ENCODE peak calls at places on chromosomes 2 and 18, in seven cellular contexts. K, D, O, H, L, Q and V are unnamed samples.

GRCh38 chr2:10889741-10890215 is 22.0 kb upstream of the KCNF1 start:
- DNase-seq in K (no peak), D (no peak), O (no peak), H (no peak), L (peak), Q (no peak), V (no peak)

GRCh38 chr2:228083131-228083530 is 98.4 kb downstream of the SPHKAP start:
- DNase-seq in K (no peak), D (no peak), O (no peak), H (no peak), L (no peak), Q (no peak), V (no peak)

GRCh38 chr2:237688081-237688480 is 60.7 kb downstream of the LRRFIP1 start:
- DNase-seq in K (no peak), D (no peak), O (no peak), H (no peak), L (no peak), Q (no peak), V (no peak)

GRCh38 chr2:134583997-134584520 is 134.7 kb downstream of the TMEM163 start:
- DNase-seq in K (no peak), D (no peak), O (no peak), H (no peak), L (peak), Q (no peak), V (peak)

GRCh38 chr2:104408266-104408665 is 445.6 kb upstream of the POU3F3 start:
- DNase-seq in K (no peak), D (no peak), O (no peak), H (no peak), L (no peak), Q (no peak), V (no peak)

GRCh38 chr18:68822926-68823325 is 25.0 kb downstream of the CCDC102B start:
- DNase-seq in K (no peak), D (no peak), O (no peak), H (no peak), L (no peak), Q (no peak), V (peak)

GRCh38 chr2:30232801-30233130 is 1.4 kb downstream of the LBH start:
- DNase-seq in K (no peak), D (peak), O (no peak), H (no peak), L (no peak), Q (no peak), V (no peak)

GRCh38 chr2:235049719-235050118 is 97.9 kb downstream of the SH3BP4 start:
- DNase-seq in K (no peak), D (no peak), O (no peak), H (no peak), L (peak), Q (peak), V (no peak)

GRCh38 chr2:67214585-67215184 is 182.4 kb upstream of the ETAA1 start:
- DNase-seq in K (no peak), D (no peak), O (no peak), H (no peak), L (no peak), Q (no peak), V (no peak)

GRCh38 chr2:60836491-60836890 is 44.9 kb upstream of the REL start:
- DNase-seq in K (no peak), D (no peak), O (no peak), H (no peak), L (no peak), Q (no peak), V (no peak)

GRCh38 chr2:12455626-12456025 is 261.1 kb upstream of the TRIB2 start:
- DNase-seq in K (no peak), D (no peak), O (no peak), H (no peak), L (no peak), Q (no peak), V (no peak)

GRCh38 chr2:28430377-28430765 is 37.7 kb downstream of the FOSL2 start:
- DNase-seq in K (no peak), D (no peak), O (no peak), H (no peak), L (no peak), Q (no peak), V (no peak)

GRCh38 chr18:74831571-74832250 is 234.0 kb downstream of the ZNF407 start:
- DNase-seq in K (no peak), D (no peak), O (no peak), H (no peak), L (no peak), Q (no peak), V (no peak)

GRCh38 chr2:64153811-64154210 is 9.6 kb upstream of the PELI1 start:
- DNase-seq in K (no peak), D (no peak), O (no peak), H (no peak), L (no peak), Q (no peak), V (no peak)

GRCh38 chr2:69797836-69798465 is 31.5 kb upstream of the GMCL1 start:
- DNase-seq in K (no peak), D (no peak), O (no peak), H (no peak), L (no peak), Q (no peak), V (no peak)

GRCh38 chr2:66578067-66578852 is 143.3 kb downstream of the MEIS1 start:
- DNase-seq in K (no peak), D (no peak), O (no peak), H (no peak), L (no peak), Q (no peak), V (no peak)

GRCh38 chr2:43372386-43373081 is 146.1 kb upstream of the ZFP36L2 start:
- DNase-seq in K (no peak), D (no peak), O (no peak), H (no peak), L (no peak), Q (no peak), V (no peak)

GRCh38 chr2:174218773-174219172 is 29.6 kb downstream of the OLA1 start:
- DNase-seq in K (no peak), D (no peak), O (no peak), H (no peak), L (no peak), Q (no peak), V (no peak)

GRCh38 chr2:33160217-33160616 is 213.5 kb downstream of the LTBP1 start:
- DNase-seq in K (no peak), D (no peak), O (no peak), H (no peak), L (no peak), Q (no peak), V (no peak)

GRCh38 chr2:9228088-9228751 is 21.6 kb downstream of the ASAP2 start:
- DNase-seq in K (no peak), D (no peak), O (no peak), H (no peak), L (peak), Q (no peak), V (no peak)

GRCh38 chr2:237410949-237411635 is 2.9 kb downstream of the COL6A3 start:
- DNase-seq in K (no peak), D (no peak), O (no peak), H (no peak), L (no peak), Q (no peak), V (no peak)

GRCh38 chr2:140454717-140455116 is 1674.5 kb upstream of the NXPH2 start:
- DNase-seq in K (no peak), D (no peak), O (no peak), H (peak), L (no peak), Q (no peak), V (no peak)

GRCh38 chr2:15731213-15731888 is 139.7 kb downstream of the DDX1 start:
- DNase-seq in K (no peak), D (no peak), O (no peak), H (no peak), L (peak), Q (no peak), V (no peak)

GRCh38 chr2:133579295-133579694 is 11.0 kb upstream of the NCKAP5 start:
- DNase-seq in K (no peak), D (peak), O (no peak), H (no peak), L (no peak), Q (no peak), V (no peak)

GRCh38 chr2:238988105-238988504 is 140.2 kb downstream of the TWIST2 start:
- DNase-seq in K (no peak), D (no peak), O (no peak), H (no peak), L (peak), Q (no peak), V (no peak)

GRCh38 chr2:43326116-43326825 is 99.9 kb upstream of the ZFP36L2 start:
- DNase-seq in K (no peak), D (no peak), O (no peak), H (no peak), L (no peak), Q (no peak), V (no peak)

GRCh38 chr2:88054300-88055048 is 1.1 kb downstream of the KRCC1 start:
- DNase-seq in K (no peak), D (no peak), O (no peak), H (no peak), L (no peak), Q (no peak), V (peak)

GRCh38 chr2:48574353-48575290 is 43.0 kb upstream of the GTF2A1L start:
- DNase-seq in K (no peak), D (no peak), O (no peak), H (no peak), L (no peak), Q (no peak), V (no peak)

GRCh38 chr2:96393989-96394761 is 58.6 kb downstream of the NCAPH start:
- DNase-seq in K (no peak), D (no peak), O (no peak), H (no peak), L (no peak), Q (no peak), V (no peak)

GRCh38 chr18:36578871-36579270 is 249.9 kb downstream of the TPGS2 start:
- DNase-seq in K (no peak), D (no peak), O (no peak), H (no peak), L (no peak), Q (no peak), V (no peak)

GRCh38 chr2:6917071-6917760 is at the start of gene RNF144A:
- DNase-seq in K (peak), D (peak), O (no peak), H (no peak), L (no peak), Q (no peak), V (peak)
- TF ChIP-seq POLR2A in K (no peak), D (no peak), O (peak), H (no peak), L (no peak), Q (no peak), V (no peak)

DNA sequence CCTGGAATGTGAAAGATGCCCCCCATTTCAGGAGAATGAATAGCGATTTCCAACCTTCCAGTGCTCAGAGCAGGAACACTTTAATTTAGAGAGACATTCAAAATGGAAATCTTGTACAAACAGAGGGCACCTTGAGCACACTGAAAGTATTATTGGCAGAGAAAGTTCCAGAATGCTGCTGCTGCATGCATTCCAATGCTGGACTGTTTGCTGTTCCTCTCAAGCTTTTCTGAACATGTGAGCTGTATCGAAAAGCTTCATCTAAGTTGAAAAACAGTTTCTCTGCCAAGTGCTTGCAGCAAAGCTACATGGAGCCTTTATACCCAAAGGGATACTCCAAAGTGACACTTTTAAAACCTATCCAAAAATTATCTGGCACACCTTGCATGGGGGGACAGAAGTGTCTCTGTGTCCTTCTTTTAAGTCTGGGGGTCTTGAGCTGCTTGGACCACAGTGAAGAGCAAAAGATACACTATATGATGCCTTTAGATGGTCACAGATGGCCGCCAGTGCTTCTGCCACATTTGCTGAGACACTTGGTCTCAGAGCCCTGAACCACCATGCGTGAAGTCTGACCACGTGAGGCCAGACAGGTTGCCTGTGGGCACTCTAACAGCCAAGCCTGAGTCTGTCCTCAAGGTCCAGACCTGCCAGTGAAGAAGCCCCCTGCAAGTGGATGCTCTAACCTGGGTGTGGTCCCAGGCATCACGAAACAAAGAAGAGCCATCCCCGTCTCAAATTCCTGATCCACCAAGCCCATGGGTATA is 18.8 kb downstream of the UXS1 start:
- DNase-seq in K (no peak), D (no peak), O (no peak), H (no peak), L (no peak), Q (no peak), V (no peak)
- TF ChIP-seq POLR2A in K (no peak), D (no peak), O (no peak), H (no peak), L (no peak), Q (no peak), V (no peak)

GRCh38 chr2:55282110-55282917 is 13.3 kb upstream of the MTIF2 start:
- DNase-seq in K (peak), D (peak), O (peak), H (peak), L (peak), Q (peak), V (peak)
- TF ChIP-seq POLR2A in K (peak), D (peak), O (peak), H (no peak), L (no peak), Q (no peak), V (no peak)

DNA sequence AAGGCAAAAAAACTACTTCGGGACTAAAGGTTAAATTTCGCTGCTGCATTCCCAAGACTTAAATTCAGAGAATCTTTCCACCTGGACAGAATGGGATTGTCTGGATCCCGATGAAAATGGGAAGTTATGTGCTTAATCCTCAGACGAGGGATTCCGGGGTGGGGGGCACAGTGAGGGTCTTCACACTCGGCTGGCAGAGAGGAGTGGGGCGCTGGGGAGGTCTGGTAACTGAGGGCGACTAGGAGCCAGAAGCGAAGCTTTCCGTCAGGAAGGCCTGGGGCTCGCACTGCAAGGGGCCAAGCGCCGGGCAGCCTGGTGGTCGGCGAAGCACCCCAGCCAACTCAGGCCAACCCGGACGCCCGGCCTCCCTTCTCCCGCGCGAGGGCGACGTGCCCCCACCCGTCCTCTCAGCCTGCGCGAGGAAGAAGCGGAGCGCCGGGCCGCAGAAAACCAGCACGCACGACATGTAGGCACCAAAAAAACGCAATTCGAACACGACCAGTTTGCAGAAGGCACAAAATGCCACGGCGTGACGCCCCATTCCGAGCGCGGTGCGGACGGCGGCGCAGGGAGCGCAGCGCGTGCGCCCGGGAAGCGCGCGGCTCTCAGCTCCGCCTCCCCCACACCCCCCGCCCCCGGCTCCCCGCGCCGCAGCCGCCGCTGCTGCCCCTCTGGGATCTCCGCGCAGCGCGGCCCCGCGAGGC is 188.1 kb downstream of the ZEB2 start:
- DNase-seq in K (peak), D (no peak), O (peak), H (peak), L (peak), Q (peak), V (peak)
- TF ChIP-seq POLR2A in K (peak), D (peak), O (no peak), H (peak), L (no peak), Q (no peak), V (no peak)

GRCh38 chr18:46555724-46556123 is 101.3 kb downstream of the LOXHD1 start:
- DNase-seq in K (peak), D (no peak), O (no peak), H (peak), L (no peak), Q (no peak), V (no peak)

GRCh38 chr18:46559296-46559695 is 97.7 kb downstream of the LOXHD1 start:
- DNase-seq in K (no peak), D (no peak), O (no peak), H (no peak), L (peak), Q (no peak), V (no peak)

GRCh38 chr18:46554406-46554805 is 102.6 kb downstream of the LOXHD1 start:
- DNase-seq in K (no peak), D (no peak), O (no peak), H (no peak), L (no peak), Q (no peak), V (no peak)

GRCh38 chr18:46555213-46555612 is 101.8 kb downstream of the LOXHD1 start:
- DNase-seq in K (no peak), D (no peak), O (no peak), H (no peak), L (no peak), Q (no peak), V (no peak)

GRCh38 chr18:46556590-46557206 is 100.3 kb downstream of the LOXHD1 start:
- DNase-seq in K (no peak), D (no peak), O (no peak), H (no peak), L (no peak), Q (no peak), V (no peak)
- TF ChIP-seq POLR2A in K (no peak), D (no peak), O (no peak), H (no peak), L (no peak), Q (no peak), V (no peak)

DNA sequence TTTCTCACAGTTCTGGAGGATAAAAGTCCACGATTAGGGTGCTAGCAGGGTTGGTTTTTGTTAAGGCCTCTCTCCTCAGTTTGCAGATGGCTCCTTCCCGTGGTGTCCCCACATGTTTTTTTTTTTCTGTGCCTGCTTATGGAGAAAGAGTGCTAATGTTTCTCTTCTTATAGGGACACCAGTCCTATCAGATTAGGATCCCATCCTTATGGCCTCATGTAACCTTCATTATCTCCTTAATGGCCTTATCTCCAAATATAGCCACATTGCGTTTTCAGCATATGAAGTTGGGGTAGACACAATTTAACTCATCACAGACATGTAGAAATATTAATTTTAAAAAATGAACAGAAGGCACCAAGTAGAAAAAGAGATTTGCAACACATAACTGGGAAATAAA is 755.7 kb upstream of the CELF4 start:
- DNase-seq in K (no peak), D (no peak), O (no peak), H (no peak), L (no peak), Q (no peak), V (no peak)
- TF ChIP-seq POLR2A in K (no peak), D (no peak), O (no peak), H (no peak), L (no peak), Q (no peak), V (no peak)

GRCh38 chr2:229922449-229923386 is at the start of gene FBXO36:
- DNase-seq in K (peak), D (peak), O (peak), H (peak), L (no peak), Q (peak), V (peak)

GRCh38 chr2:229921892-229922448 is at the start of gene TRIP12:
- DNase-seq in K (peak), D (peak), O (peak), H (peak), L (peak), Q (peak), V (peak)

GRCh38 chr2:229920011-229920781 is 1.6 kb downstream of the TRIP12 start:
- DNase-seq in K (no peak), D (peak), O (no peak), H (no peak), L (no peak), Q (no peak), V (peak)

GRCh38 chr2:229917793-229918192 is 4.0 kb downstream of the TRIP12 start:
- DNase-seq in K (no peak), D (no peak), O (no peak), H (no peak), L (no peak), Q (no peak), V (no peak)

GRCh38 chr2:229921101-229921891 is 513 bp downstream of the TRIP12 start:
- DNase-seq in K (peak), D (peak), O (peak), H (peak), L (peak), Q (peak), V (peak)
- TF ChIP-seq POLR2A in K (peak), D (peak), O (no peak), H (no peak), L (no peak), Q (no peak), V (no peak)